ENCODE peak calls at places on chromosome 3, in six cellular contexts. O, D, Q, Y, I and M are unnamed samples.
A peak's percentile ranks its signal among the peaks of the same experiment; 100 is the strongest.

GRCh38 chr3:54320376-54320775 is 198.0 kb downstream of the CACNA2D3 start:
- DNase-seq in I (no peak), Y (no peak), O (no peak), D (no peak), Q (peak; percentile 15), M (no peak)

GRCh38 chr3:113532698-113533533 is 561 bp downstream of the SIDT1 start:
- DNase-seq in Q (no peak), Y (peak; percentile 37), I (peak; percentile 23), D (peak; percentile 39), O (no peak), M (peak; percentile 23)

GRCh38 chr3:194395767-194396527 is 3.1 kb downstream of the GP5 start:
- DNase-seq in I (peak; percentile 73), D (peak; percentile 70), O (no peak), Y (no peak), Q (peak; percentile 52), M (no peak)

GRCh38 chr3:14235003-14235876 is 56.6 kb downstream of the LSM3 start:
- DNase-seq in Q (no peak), D (no peak), I (no peak), O (no peak), Y (no peak), M (no peak)

GRCh38 chr3:49998326-49998725 is 58.4 kb downstream of the RBM6 start:
- DNase-seq in Q (peak; percentile 22), I (no peak), D (peak; percentile 18), O (peak; percentile 37), Y (no peak), M (no peak)

GRCh38 chr3:16618721-16619120 is 13.5 kb upstream of the DAZL start:
- DNase-seq in Q (peak; percentile 72), Y (no peak), O (peak; percentile 75), I (no peak), D (peak; percentile 18), M (no peak)

GRCh38 chr3:132222868-132223538 is 94.2 kb upstream of the ACP3 start:
- DNase-seq in Q (peak; percentile 14), D (no peak), O (no peak), Y (peak; percentile 92), I (no peak), M (peak; percentile 38)

GRCh38 chr3:11558002-11558401 is 85.7 kb downstream of the VGLL4 start:
- DNase-seq in Y (no peak), D (peak; percentile 81), Q (peak; percentile 63), I (no peak), O (peak; percentile 90), M (no peak)

GRCh38 chr3:148021400-148021799 is 612.2 kb downstream of the ZIC1 start:
- DNase-seq in Y (no peak), D (no peak), I (no peak), Q (no peak), O (peak; percentile 43), M (no peak)

GRCh38 chr3:37521403-37521802 is 340.3 kb upstream of the CTDSPL start:
- DNase-seq in Y (no peak), Q (no peak), I (no peak), D (no peak), O (no peak), M (no peak)

GRCh38 chr3:132064114-132064513 is 29.3 kb upstream of the CPNE4 start:
- DNase-seq in Q (no peak), D (no peak), Y (no peak), O (no peak), I (no peak), M (no peak)

GRCh38 chr3:5092018-5092417 is 30.1 kb upstream of the ARL8B start:
- DNase-seq in O (no peak), D (no peak), Q (no peak), I (no peak), Y (no peak), M (no peak)

GRCh38 chr3:51975857-51976549 is 1.1 kb downstream of the ABHD14A start:
- DNase-seq in I (no peak), Q (peak; percentile 81), Y (no peak), D (peak; percentile 76), O (peak; percentile 36), M (no peak)

GRCh38 chr3:70736009-70736408 is 423.6 kb upstream of the MDFIC2 start:
- DNase-seq in Y (no peak), Q (no peak), O (no peak), I (no peak), D (peak; percentile 37), M (no peak)